ENCODE peak calls at places on chromosomes 4 and X, in four cellular contexts. H is GM23248, T is heart left ventricle, C is RWPE1. B is an unnamed sample.

GRCh38 chrX:146707781-146708180 is 101.8 kb upstream of the CXorf51B start:
- DNase-seq in H (no peak), T (no peak), C (no peak), B (no peak)

GRCh38 chrX:29275928-29276327 is 688.7 kb downstream of the IL1RAPL1 start:
- DNase-seq in H (no peak), T (no peak), C (no peak), B (no peak)

GRCh38 chrX:12349201-12349600 is 210.9 kb downstream of the FRMPD4 start:
- DNase-seq in H (no peak), T (no peak), C (no peak), B (no peak)

GRCh38 chrX:47179221-47179927 is 14.3 kb upstream of the UBA1 start:
- DNase-seq in H (peak), T (peak), C (no peak), B (no peak)

GRCh38 chr4:18082254-18082653 is 60.7 kb upstream of the LCORL start:
- DNase-seq in H (no peak), T (no peak), C (no peak), B (no peak)

GRCh38 chr4:56345461-56345860 is 41.8 kb downstream of the AASDH start:
- DNase-seq in H (peak), T (no peak), C (no peak), B (no peak)

GRCh38 chr4:71209161-71209560 is 129.7 kb upstream of the SLC4A4 start:
- DNase-seq in H (peak), T (no peak), C (no peak), B (no peak)

GRCh38 chrX:15931362-15931761 is 76.7 kb upstream of the AP1S2 start:
- DNase-seq in H (no peak), T (no peak), C (no peak), B (no peak)

GRCh38 chr4:53196872-53197759 is 168.7 kb downstream of the SCFD2 start:
- DNase-seq in H (peak), T (no peak), C (peak), B (no peak)

GRCh38 chr4:54229631-54230478 is 762 bp downstream of the PDGFRA start:
- DNase-seq in H (peak), T (no peak), C (no peak), B (no peak)

GRCh38 chr4:54541426-54542118 is 116.2 kb upstream of the KIT start:
- DNase-seq in H (peak), T (no peak), C (no peak), B (no peak)

GRCh38 chr4:52037730-52038108 is 380 bp downstream of the SGCB start:
- DNase-seq in H (peak), T (peak), C (peak), B (no peak)

GRCh38 chr4:1813915-1814314 is 20.8 kb downstream of the FGFR3 start:
- DNase-seq in H (peak), T (peak), C (no peak), B (no peak)

GRCh38 chr4:88177981-88178632 is 19.7 kb upstream of the ABCG2 start:
- DNase-seq in H (peak), T (no peak), C (peak), B (peak)

GRCh38 chr4:185697488-185697887 is 114.5 kb downstream of the SORBS2 start:
- DNase-seq in H (no peak), T (no peak), C (no peak), B (no peak)

GRCh38 chr4:1448589-1449420 is 42.6 kb upstream of the NKX1-1 start:
- DNase-seq in H (no peak), T (no peak), C (no peak), B (no peak)

GRCh38 chrX:68699960-68700746 is 52.7 kb downstream of the STARD8 start:
- DNase-seq in H (peak), T (no peak), C (no peak), B (no peak)

GRCh38 chrX:23465105-23465791 is 130.6 kb downstream of the PTCHD1 start:
- DNase-seq in H (no peak), T (no peak), C (no peak), B (no peak)

GRCh38 chr4:120406960-120407359 is 340.3 kb upstream of the MAD2L1 start:
- DNase-seq in H (no peak), T (no peak), C (no peak), B (no peak)

GRCh38 chrX:122238801-122239200 is 945.3 kb upstream of the GRIA3 start:
- DNase-seq in H (peak), T (no peak), C (peak), B (no peak)

GRCh38 chr4:186726440-186727148 is 2.9 kb upstream of the FAT1 start:
- DNase-seq in H (peak), T (peak), C (peak), B (peak)

GRCh38 chr4:186728631-186729271 is 5.1 kb upstream of the FAT1 start:
- DNase-seq in H (peak), T (no peak), C (peak), B (no peak)

GRCh38 chr4:186726150-186726439 is 2.4 kb upstream of the FAT1 start:
- DNase-seq in H (no peak), T (no peak), C (no peak), B (no peak)

GRCh38 chr4:186727977-186728519 is 4.4 kb upstream of the FAT1 start:
- DNase-seq in H (peak), T (no peak), C (peak), B (no peak)

GRCh38 chr4:186727149-186727976 is 3.7 kb upstream of the FAT1 start:
- DNase-seq in H (peak), T (no peak), C (no peak), B (no peak)
- H3K27ac ChIP-seq in H (peak), T (peak), C (peak), B (peak)

DNA sequence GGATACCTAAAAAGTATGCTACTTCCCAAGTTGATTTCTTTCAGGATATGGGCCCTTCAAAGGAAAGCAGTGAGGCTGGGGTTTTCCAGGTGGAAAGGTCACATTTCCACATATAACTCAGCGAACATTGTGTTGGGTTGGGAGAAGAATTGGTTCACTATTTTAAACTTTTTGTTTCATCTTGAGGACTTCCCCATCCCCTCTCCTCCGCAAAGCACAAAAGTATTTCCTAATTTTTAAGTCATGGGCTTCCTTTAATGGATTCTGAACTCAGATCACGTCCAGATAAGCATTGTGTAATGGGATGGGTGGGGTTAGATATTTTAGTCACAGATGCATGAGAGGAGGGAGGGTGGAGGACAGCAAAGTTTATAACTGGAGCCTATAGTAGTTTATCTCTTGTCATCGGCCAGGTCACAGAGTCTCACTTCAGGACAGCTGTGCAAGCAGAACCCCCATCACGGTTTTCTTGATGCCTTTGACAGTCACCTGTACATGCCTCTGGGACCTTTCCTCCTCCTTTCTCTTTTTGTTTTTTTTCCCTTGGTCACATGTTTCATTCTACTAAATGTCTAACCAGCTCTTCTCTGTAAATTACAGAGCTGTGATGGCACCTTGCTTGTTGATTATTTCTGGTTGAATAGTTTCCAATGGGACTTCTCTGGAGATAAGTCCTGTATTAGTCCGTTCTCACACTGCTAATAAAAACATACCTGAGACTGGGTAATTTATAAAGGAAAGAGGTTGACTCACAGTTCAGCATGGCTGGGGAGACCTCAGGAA is 115.4 kb downstream of the PTTG2 start:
- DNase-seq in H (peak), T (no peak), C (peak), B (no peak)
- H3K27ac ChIP-seq in H (peak), T (peak), C (no peak), B (peak)

DNA sequence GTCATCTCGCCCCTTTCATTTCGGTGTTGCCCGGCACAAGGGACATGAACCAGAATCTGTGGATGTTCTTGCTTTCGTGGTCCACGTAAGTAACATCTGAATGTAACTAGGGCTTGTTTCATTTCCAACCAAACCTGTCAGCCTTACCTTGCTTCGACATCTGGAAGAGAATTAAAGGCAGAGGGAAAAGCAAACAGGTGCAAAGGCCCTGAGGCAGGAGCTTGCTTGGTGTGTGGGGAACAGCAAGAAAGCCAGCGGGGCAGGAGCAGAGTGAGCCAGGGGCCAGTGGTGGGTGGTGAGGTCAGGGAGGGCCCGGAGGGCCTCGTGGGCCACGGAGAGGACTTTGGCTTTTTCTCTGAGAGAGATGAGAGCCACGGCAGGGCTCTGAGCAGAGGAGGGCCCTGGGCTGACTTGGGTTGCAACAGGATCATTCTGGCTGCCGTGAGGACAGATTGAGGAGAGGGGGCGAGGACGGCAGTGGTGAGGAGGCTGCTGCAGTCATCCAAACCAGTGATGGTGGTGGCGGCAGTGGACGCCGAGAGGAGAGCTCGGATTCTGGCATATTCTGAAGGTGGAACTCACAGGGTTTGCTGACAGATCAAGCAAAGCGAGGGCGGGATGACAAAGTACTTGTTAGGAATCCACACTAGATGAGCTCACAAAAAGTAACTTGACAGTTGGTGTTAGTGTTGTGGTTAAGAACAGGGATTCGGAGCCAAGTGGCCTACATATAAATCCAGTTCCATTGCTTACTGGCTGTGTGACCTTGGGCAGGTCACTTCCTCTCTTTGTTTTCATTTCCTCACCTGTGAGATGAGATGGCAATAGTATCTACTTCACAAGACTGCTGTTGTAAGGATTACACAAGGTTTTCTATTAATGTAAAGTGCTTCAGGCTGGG is 6.8 kb upstream of the WDR13 start:
- DNase-seq in H (no peak), T (no peak), C (no peak), B (no peak)
- H3K27ac ChIP-seq in H (peak), T (peak), C (peak), B (no peak)

DNA sequence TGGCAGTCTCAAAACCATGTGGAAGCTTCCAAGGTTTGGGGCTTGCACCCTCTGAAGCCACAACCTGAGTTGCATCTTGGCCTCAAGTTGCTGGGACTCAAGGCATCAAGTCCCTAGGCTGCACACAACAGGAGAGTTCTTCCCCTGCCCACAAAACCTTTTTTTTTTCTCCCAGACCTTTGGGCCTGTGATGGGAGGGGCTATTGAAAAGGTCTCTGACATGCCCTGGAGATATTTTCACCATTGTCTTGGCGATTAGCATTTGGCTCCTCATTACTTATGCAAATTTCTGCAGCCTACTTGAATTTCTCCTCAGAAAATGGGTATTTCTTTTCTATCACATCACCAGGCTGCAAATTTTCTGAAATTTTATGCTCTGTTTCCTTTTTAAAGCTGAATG is 349.5 kb upstream of the EDA2R start:
- DNase-seq in H (no peak), T (no peak), C (no peak), B (no peak)
- H3K27ac ChIP-seq in H (no peak), T (no peak), C (no peak), B (no peak)

B was measured in ascending aorta.